ENCODE peak calls at places on chromosomes 6 and 20, in six cellular contexts. S is EL; N is NAMALWA; Q is activated naive CD8-positive, alpha-beta T cell treated with anti-CD3 and anti-CD28 coated beads for 36 hours; L is M059J; W is stimulated activated CD4-positive, alpha-beta T cell treated with anti-CD3 and anti-CD28 coated beads, Interleukin-12 subunit alpha, Interleukin-12 subunit beta, amount 100 ng/mL, for 4 hours. P is an unnamed sample.

GRCh38 chr6:30206799-30207618 is 6.2 kb downstream of the TRIM26 start:
- DNase-seq in N (no peak), Q (no peak), S (peak; percentile 24), W (no peak), L (peak; percentile 66), P (peak; percentile 60)

GRCh38 chr6:53651149-53651763 is 14.3 kb downstream of the KLHL31 start:
- DNase-seq in Q (peak; percentile 64), S (peak; percentile 76), W (peak; percentile 51), L (peak; percentile 82), N (peak; percentile 86), P (peak; percentile 70)

GRCh38 chr6:56852611-56853010 is 102.3 kb upstream of the BEND6 start:
- DNase-seq in L (peak; percentile 56), S (no peak), Q (no peak), N (no peak), W (no peak), P (no peak)

GRCh38 chr6:80316655-80317332 is 210.3 kb downstream of the BCKDHB start:
- DNase-seq in W (no peak), L (no peak), N (no peak), S (no peak), Q (no peak), P (no peak)

GRCh38 chr6:5674141-5674540 is 332.6 kb downstream of the NRN1 start:
- DNase-seq in Q (no peak), L (peak; percentile 18), S (no peak), N (no peak), W (no peak), P (peak; percentile 22)

GRCh38 chr6:116631379-116631990 is 15.2 kb downstream of the RSPH4A start:
- DNase-seq in S (no peak), N (no peak), W (no peak), L (no peak), Q (no peak), P (no peak)

GRCh38 chr6:113858067-113858604 is 991 bp downstream of the MARCKS start:
- DNase-seq in Q (no peak), N (peak; percentile 40), W (no peak), L (peak; percentile 72), S (peak; percentile 58), P (peak; percentile 55)

GRCh38 chr6:169971171-169971861 is 219.9 kb downstream of the ERMARD start:
- DNase-seq in W (no peak), L (no peak), N (no peak), Q (no peak), S (no peak), P (no peak)

GRCh38 chr6:43630980-43631619 is 2.0 kb upstream of the GTPBP2 start:
- DNase-seq in N (peak; percentile 31), Q (no peak), S (no peak), L (no peak), W (no peak), P (no peak)

GRCh38 chr6:26363882-26364825 is 844 bp upstream of the BTN3A2 start:
- DNase-seq in Q (no peak), W (no peak), S (peak; percentile 40), N (peak; percentile 33), L (peak; percentile 79), P (no peak)

GRCh38 chr6:89559487-89559886 is 79.1 kb downstream of the LYRM2 start:
- DNase-seq in S (no peak), N (no peak), W (no peak), Q (no peak), L (no peak), P (peak; percentile 4)

GRCh38 chr6:31225735-31226134 is 46.2 kb downstream of the HLA-C start:
- DNase-seq in W (no peak), L (no peak), Q (no peak), S (no peak), N (no peak), P (no peak)

GRCh38 chr6:153125032-153125431 is 6.0 kb downstream of the RGS17 start:
- DNase-seq in Q (no peak), W (no peak), N (no peak), L (no peak), S (no peak), P (no peak)

GRCh38 chr20:46012926-46013825 is 4.5 kb downstream of the MMP9 start:
- DNase-seq in W (no peak), Q (no peak), N (no peak), L (no peak), S (no peak), P (no peak)